ENCODE peak calls at places on chromosomes 4 and X, in four cellular contexts. X is HepG2, R is WTC11, C is HEK293T. E is an unnamed sample.
A peak's percentile ranks its signal among the peaks of the same experiment; 100 is the strongest.

GRCh38 chr4:2411786-2412510 is 6.5 kb downstream of the ZFYVE28 start:
- DNase-seq in X (no peak), R (peak; percentile 8), C (no peak), E (no peak)

GRCh38 chrX:4550018-4550417 is 836.6 kb upstream of the PRKX start:
- DNase-seq in X (no peak), R (peak; percentile 13), C (peak; percentile 5), E (no peak)

GRCh38 chr4:29304595-29304994 is 1415.6 kb upstream of the PCDH7 start:
- DNase-seq in X (no peak), R (no peak), C (no peak), E (no peak)

GRCh38 chr4:38641796-38642195 is 22.2 kb upstream of the KLF3 start:
- DNase-seq in X (no peak), R (no peak), C (no peak), E (no peak)

GRCh38 chrX:132227383-132228112 is 8.3 kb upstream of the RAP2C start:
- DNase-seq in X (no peak), R (no peak), C (no peak), E (no peak)

GRCh38 chr4:119040711-119041185 is 94.9 kb upstream of the MYOZ2 start:
- DNase-seq in X (no peak), R (peak; percentile 32), C (no peak), E (no peak)

GRCh38 chrX:119272882-119273806 is 37.1 kb downstream of the PGRMC1 start:
- DNase-seq in X (no peak), R (peak; percentile 83), C (no peak), E (peak; percentile 6)

GRCh38 chrX:22247169-22247568 is 25.5 kb upstream of the CBLL2 start:
- DNase-seq in X (no peak), R (no peak), C (no peak), E (no peak)

GRCh38 chrX:38513087-38513742 is 48.1 kb upstream of the TSPAN7 start:
- DNase-seq in X (peak; percentile 0), R (no peak), C (no peak), E (no peak)

GRCh38 chrX:70087857-70088256 is 25.6 kb downstream of the OTUD6A start:
- DNase-seq in X (no peak), R (no peak), C (no peak), E (no peak)

GRCh38 chr4:149264093-149264733 is 551.4 kb downstream of the IQCM start:
- DNase-seq in X (peak; percentile 50), R (peak; percentile 43), C (peak; percentile 57), E (peak; percentile 45)

GRCh38 chrX:117376460-117376859 is 740.1 kb downstream of the KLHL13 start:
- DNase-seq in X (peak; percentile 2), R (no peak), C (no peak), E (no peak)

GRCh38 chrX:16185725-16186136 is 18.4 kb downstream of the MAGEB17 start:
- DNase-seq in X (no peak), R (no peak), C (no peak), E (peak; percentile 8)

GRCh38 chrX:33178690-33179089 is 32.7 kb downstream of the DMD start:
- DNase-seq in X (no peak), R (no peak), C (no peak), E (no peak)

GRCh38 chrX:121579016-121579760 is 531.8 kb downstream of the GLUD2 start:
- DNase-seq in X (peak; percentile 7), R (no peak), C (peak; percentile 16), E (no peak)

GRCh38 chr4:17544831-17545234 is 29.9 kb downstream of the CLRN2 start:
- DNase-seq in X (peak; percentile 68), R (no peak), C (no peak), E (no peak)

GRCh38 chrX:43969504-43970501 is 3.4 kb downstream of the NDP start:
- DNase-seq in X (no peak), R (peak; percentile 19), C (no peak), E (no peak)

GRCh38 chr4:717601-718320 is 12.1 kb downstream of the PCGF3 start:
- DNase-seq in X (no peak), R (no peak), C (no peak), E (no peak)

GRCh38 chrX:135421537-135421931 is 210 bp upstream of the SMIM10L2A start:
- DNase-seq in X (no peak), R (peak; percentile 88), C (peak; percentile 95), E (peak; percentile 96)

GRCh38 chr4:770022-770421 is 55.9 kb downstream of the CPLX1 start:
- DNase-seq in X (no peak), R (no peak), C (no peak), E (no peak)

GRCh38 chr4:155796031-155796430 is 37.2 kb downstream of the GUCY1B1 start:
- DNase-seq in X (peak; percentile 15), R (no peak), C (peak; percentile 46), E (no peak)

GRCh38 chr4:122218762-122219161 is 66.6 kb downstream of the BLTP1 start:
- DNase-seq in X (peak; percentile 8), R (no peak), C (peak; percentile 25), E (peak; percentile 8)

GRCh38 chr4:42519803-42520417 is 122.6 kb downstream of the SHISA3 start:
- DNase-seq in X (peak; percentile 12), R (peak; percentile 36), C (peak; percentile 31), E (peak; percentile 35)

GRCh38 chr4:186957952-186958555 is 234.4 kb upstream of the FAT1 start:
- DNase-seq in X (no peak), R (no peak), C (no peak), E (no peak)

GRCh38 chr4:4392501-4393183 is 5.7 kb downstream of the NSG1 start:
- DNase-seq in X (no peak), R (no peak), C (no peak), E (no peak)

GRCh38 chr4:178086324-178086723 is 644.1 kb upstream of the AGA start:
- DNase-seq in X (peak; percentile 0), R (peak; percentile 42), C (no peak), E (no peak)

GRCh38 chrX:76893930-76894329 is 466.4 kb downstream of the MAGEE1 start:
- DNase-seq in X (no peak), R (no peak), C (no peak), E (no peak)

GRCh38 chr4:147059064-147059731 is 113.5 kb upstream of the TTC29 start:
- DNase-seq in X (no peak), R (no peak), C (no peak), E (no peak)

GRCh38 chr4:147056951-147057630 is 111.4 kb upstream of the TTC29 start:
- DNase-seq in X (no peak), R (no peak), C (no peak), E (no peak)

GRCh38 chr4:147054241-147054902 is 108.7 kb upstream of the TTC29 start:
- DNase-seq in X (no peak), R (no peak), C (no peak), E (no peak)

GRCh38 chr4:147057631-147057980 is 111.9 kb upstream of the TTC29 start:
- DNase-seq in X (no peak), R (no peak), C (no peak), E (no peak)

GRCh38 chr4:147060171-147060931 is 114.7 kb upstream of the TTC29 start:
- DNase-seq in X (no peak), R (no peak), C (no peak), E (no peak)
- TF ChIP-seq ELF4 in X (no peak), R (no peak), C (no peak), E (no peak)

DNA sequence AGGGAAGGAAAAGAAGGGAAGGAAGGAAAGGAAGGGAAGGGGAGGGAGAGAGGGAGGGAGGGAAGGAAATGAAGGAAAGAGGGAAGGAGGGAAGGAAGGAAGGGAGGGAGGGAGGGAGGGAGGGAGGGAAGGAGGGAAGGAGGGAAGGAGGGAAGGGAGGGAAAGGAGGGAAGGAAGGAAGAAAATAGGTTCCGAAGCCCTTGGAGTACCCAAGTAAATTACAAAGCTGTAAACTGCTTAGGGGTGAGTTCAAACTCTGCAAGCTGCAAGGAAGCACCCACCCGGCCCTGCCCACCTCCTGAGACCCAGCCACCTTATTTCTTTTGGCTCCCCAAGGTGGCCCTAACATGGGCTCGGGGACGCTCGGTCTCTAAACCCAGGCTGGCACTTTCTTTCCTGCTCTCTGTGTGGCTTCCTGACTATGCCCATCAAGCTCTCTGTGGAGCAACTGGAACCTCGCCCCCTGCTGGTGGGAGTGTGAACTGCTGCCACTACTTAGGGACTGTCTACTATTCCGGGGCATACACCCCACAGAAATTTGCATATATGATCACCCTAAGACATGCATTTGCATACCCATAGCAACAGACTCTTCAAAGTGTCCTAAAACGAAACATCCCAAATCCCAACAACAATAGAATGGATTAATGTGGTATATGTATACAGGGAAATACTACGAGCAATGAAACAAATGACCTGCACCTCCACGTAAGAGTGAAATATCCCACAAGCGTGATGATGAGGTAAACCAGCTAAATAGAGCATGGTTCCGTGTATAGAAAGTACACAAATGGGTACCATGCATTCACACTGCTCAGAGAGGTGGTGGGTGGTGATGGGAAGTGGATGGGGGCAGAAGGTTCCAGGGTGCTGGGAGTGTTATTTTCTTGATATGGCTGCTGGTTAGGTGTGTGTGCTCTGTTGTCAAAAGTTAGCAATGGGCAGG is 151.7 kb upstream of the TBL1X start:
- DNase-seq in X (peak; percentile 13), R (peak; percentile 61), C (peak; percentile 66), E (peak; percentile 53)
- TF ChIP-seq ELF4 in X (no peak), R (no peak), C (no peak), E (no peak)

GRCh38 chrX:636971-637659 is 6.5 kb downstream of the SHOX start:
- DNase-seq in X (no peak), R (no peak), C (peak; percentile 47), E (no peak)
- TF ChIP-seq ELF4 in X (no peak), R (no peak), C (no peak), E (no peak)

DNA sequence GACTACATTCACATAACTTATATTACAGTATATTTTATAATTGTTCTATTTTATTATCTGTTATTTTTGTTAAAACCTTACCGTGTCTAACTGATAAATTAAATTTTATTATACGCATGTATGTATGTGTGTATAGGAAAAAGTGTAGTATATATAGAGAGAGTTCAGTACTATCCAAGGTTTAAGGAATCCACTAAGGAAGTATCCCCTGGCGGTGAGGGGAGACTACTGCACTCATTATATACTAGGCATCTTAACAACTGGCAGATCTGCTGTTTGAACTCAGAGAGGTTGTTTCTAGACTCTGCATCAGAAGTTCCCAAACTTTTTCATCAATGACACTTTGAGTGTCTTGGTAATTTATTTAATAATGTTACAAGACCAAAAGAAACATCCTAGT is 70.9 kb downstream of the NDST4 start:
- DNase-seq in X (peak; percentile 4), R (peak; percentile 16), C (no peak), E (no peak)
- TF ChIP-seq ELF4 in X (no peak), R (no peak), C (no peak), E (no peak)

DNA sequence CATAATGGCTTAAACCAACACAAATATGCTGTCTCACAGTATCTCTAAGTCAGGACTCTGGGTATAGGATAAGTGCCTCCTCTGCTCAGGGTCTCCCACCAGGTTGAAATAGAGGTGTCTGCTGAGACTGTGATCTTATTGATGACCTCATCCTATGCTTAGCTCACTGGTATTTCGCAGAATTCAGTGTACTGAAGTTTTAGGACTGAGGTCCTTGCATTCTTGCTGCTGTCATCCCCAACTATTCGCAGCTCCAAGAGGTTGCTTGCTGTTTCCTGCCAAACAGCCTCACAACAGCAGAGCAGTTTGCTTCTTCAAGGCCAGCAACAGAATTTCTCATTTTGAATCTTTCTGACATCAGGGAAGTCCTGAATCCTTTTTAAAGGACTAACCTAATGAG is 53.4 kb downstream of the ATP10D start:
- DNase-seq in X (no peak), R (no peak), C (no peak), E (no peak)
- TF ChIP-seq ELF4 in X (no peak), R (no peak), C (no peak), E (no peak)

DNA sequence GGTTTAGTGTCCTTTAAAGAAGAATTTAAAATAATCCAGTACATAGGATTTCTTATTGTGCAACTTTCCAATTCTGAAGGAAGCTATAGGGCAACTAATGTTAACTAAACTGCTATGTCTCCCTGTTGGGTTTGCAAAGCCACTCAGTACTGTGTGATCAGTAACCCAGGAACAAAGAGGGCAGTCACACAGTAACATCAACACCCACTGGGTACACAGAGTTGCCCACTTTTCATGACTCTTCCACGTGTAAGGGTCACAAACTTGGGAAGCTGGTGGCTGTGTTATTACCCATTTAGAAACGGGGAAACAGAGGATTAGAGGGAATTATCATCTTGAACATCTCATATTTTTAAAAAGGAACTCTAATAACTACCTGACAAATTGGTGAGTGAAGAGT is 555.0 kb upstream of the DIPK2B start:
- DNase-seq in X (no peak), R (no peak), C (no peak), E (no peak)
- TF ChIP-seq ELF4 in X (no peak), R (no peak), C (no peak), E (no peak)